ENCODE peak calls at places on chromosome 3, in six cellular contexts. G is pancreas, L is OCI-LY7, Y is gastrocnemius medialis, V is A549, I is HCT116. J is an unnamed sample.

GRCh38 chr3:55904716-55905115 is 417.6 kb upstream of the WNT5A start:
- DNase-seq in G (no peak), L (no peak), Y (no peak), V (no peak), I (no peak), J (no peak)

GRCh38 chr3:14145236-14145635 is 20.4 kb downstream of the TMEM43 start:
- DNase-seq in G (no peak), L (no peak), Y (no peak), V (no peak), I (no peak), J (no peak)

GRCh38 chr3:181696641-181697230 is 15.0 kb upstream of the SOX2 start:
- DNase-seq in G (no peak), L (no peak), Y (no peak), V (no peak), I (no peak), J (no peak)

GRCh38 chr3:111944377-111944776 is 34.4 kb upstream of the ABHD10 start:
- DNase-seq in G (no peak), L (no peak), Y (no peak), V (no peak), I (no peak), J (no peak)

GRCh38 chr3:136657526-136657925 is 94.7 kb downstream of the STAG1 start:
- DNase-seq in G (no peak), L (no peak), Y (no peak), V (no peak), I (no peak), J (no peak)

GRCh38 chr3:32009101-32009500 is 27.6 kb downstream of the ZNF860 start:
- DNase-seq in G (no peak), L (no peak), Y (no peak), V (no peak), I (no peak), J (no peak)

GRCh38 chr3:9179826-9180763 is 69.4 kb downstream of the SRGAP3 start:
- DNase-seq in G (no peak), L (no peak), Y (no peak), V (no peak), I (no peak), J (no peak)

GRCh38 chr3:139601191-139601961 is 61.8 kb upstream of the RBP1 start:
- DNase-seq in G (no peak), L (no peak), Y (no peak), V (peak; percentile 11), I (no peak), J (no peak)

GRCh38 chr3:142210608-142211007 is 14.8 kb downstream of the GK5 start:
- DNase-seq in G (no peak), L (peak; percentile 23), Y (no peak), V (no peak), I (no peak), J (no peak)

GRCh38 chr3:124033360-124034015 is 41.6 kb upstream of the ROPN1 start:
- DNase-seq in G (peak; percentile 46), L (no peak), Y (no peak), V (peak; percentile 11), I (no peak), J (peak; percentile 37)
- H3K27ac ChIP-seq in G (peak within 1 kb of the TSS; percentile 63), L (no peak within 1 kb of the TSS), Y (peak within 1 kb of the TSS; percentile 85), V (peak within 1 kb of the TSS; percentile 97), I (peak within 1 kb of the TSS; percentile 20), J (peak within 1 kb of the TSS; percentile 85)

GRCh38 chr3:138222316-138222715 is 35.2 kb downstream of the ARMC8 start:
- DNase-seq in G (no peak), L (no peak), Y (no peak), V (no peak), I (no peak), J (no peak)
- H3K27ac ChIP-seq in G (no peak overlapping the region), L (no peak overlapping the region), Y (no peak overlapping the region), V (no peak overlapping the region), I (no peak overlapping the region), J (no peak overlapping the region)

GRCh38 chr3:24388611-24389010 is 106.0 kb downstream of the THRB start:
- DNase-seq in G (no peak), L (no peak), Y (no peak), V (no peak), I (no peak), J (no peak)
- H3K27ac ChIP-seq in G (peak overlapping the region; percentile 16), L (no peak overlapping the region), Y (no peak overlapping the region), V (no peak overlapping the region), I (no peak overlapping the region), J (no peak overlapping the region)

GRCh38 chr3:73404450-73404849 is 220.3 kb downstream of the PDZRN3 start:
- DNase-seq in G (no peak), L (no peak), Y (no peak), V (no peak), I (no peak), J (no peak)
- H3K27ac ChIP-seq in G (no peak overlapping the region), L (no peak overlapping the region), Y (no peak overlapping the region), V (no peak overlapping the region), I (no peak overlapping the region), J (no peak overlapping the region)

J was measured in caudate nucleus.